ENCODE peak calls at places on chromosome 18, in nine cellular contexts. One of them, this sample, is unnamed.

GRCh38 chr18:3653859-3654441 is 204.0 kb downstream of the TGIF1 start:
- DNase-seq in thyroid gland: no peak
- DNase-seq in GM23338: no peak
- DNase-seq in coronary artery: no peak
- DNase-seq in prostate gland: no peak
- DNase-seq in GM23248: no peak
- DNase-seq in PC-3: no peak
- DNase-seq in cardiac muscle cell: no peak
- DNase-seq in ovary: no peak
- DNase-seq in this sample: no peak

GRCh38 chr18:8952796-8953760 is 149.4 kb upstream of the NDUFV2 start:
- DNase-seq in thyroid gland: no peak
- DNase-seq in GM23338: no peak
- DNase-seq in coronary artery: peak
- DNase-seq in prostate gland: no peak
- DNase-seq in GM23248: peak
- DNase-seq in PC-3: peak
- DNase-seq in cardiac muscle cell: no peak
- DNase-seq in ovary: no peak
- DNase-seq in this sample: no peak

GRCh38 chr18:58041633-58042032 is 2.4 kb upstream of the NEDD4L start:
- DNase-seq in thyroid gland: no peak
- DNase-seq in GM23338: no peak
- DNase-seq in coronary artery: no peak
- DNase-seq in prostate gland: no peak
- DNase-seq in GM23248: no peak
- DNase-seq in PC-3: no peak
- DNase-seq in cardiac muscle cell: no peak
- DNase-seq in ovary: no peak
- DNase-seq in this sample: no peak

GRCh38 chr18:9184998-9185613 is 48.5 kb downstream of the ANKRD12 start:
- DNase-seq in thyroid gland: no peak
- DNase-seq in GM23338: no peak
- DNase-seq in coronary artery: no peak
- DNase-seq in prostate gland: no peak
- DNase-seq in GM23248: no peak
- DNase-seq in PC-3: no peak
- DNase-seq in cardiac muscle cell: no peak
- DNase-seq in ovary: no peak
- DNase-seq in this sample: no peak

GRCh38 chr18:13604751-13605150 is 121.6 kb downstream of the FAM210A start:
- DNase-seq in thyroid gland: no peak
- DNase-seq in GM23338: no peak
- DNase-seq in coronary artery: no peak
- DNase-seq in prostate gland: no peak
- DNase-seq in GM23248: no peak
- DNase-seq in PC-3: no peak
- DNase-seq in cardiac muscle cell: no peak
- DNase-seq in ovary: no peak
- DNase-seq in this sample: no peak

GRCh38 chr18:22935431-22935830 is 2.3 kb downstream of the RBBP8 start:
- DNase-seq in thyroid gland: no peak
- DNase-seq in GM23338: peak
- DNase-seq in coronary artery: no peak
- DNase-seq in prostate gland: no peak
- DNase-seq in GM23248: no peak
- DNase-seq in PC-3: no peak
- DNase-seq in cardiac muscle cell: no peak
- DNase-seq in ovary: no peak
- DNase-seq in this sample: no peak

GRCh38 chr18:23693849-23694248 is 4.6 kb downstream of the LAMA3 start:
- DNase-seq in thyroid gland: no peak
- DNase-seq in GM23338: no peak
- DNase-seq in coronary artery: no peak
- DNase-seq in prostate gland: no peak
- DNase-seq in GM23248: no peak
- DNase-seq in PC-3: peak
- DNase-seq in cardiac muscle cell: peak
- DNase-seq in ovary: no peak
- DNase-seq in this sample: no peak

GRCh38 chr18:73235491-73235890 is 367.7 kb upstream of the NETO1 start:
- DNase-seq in thyroid gland: peak
- DNase-seq in GM23338: no peak
- DNase-seq in coronary artery: no peak
- DNase-seq in prostate gland: no peak
- DNase-seq in GM23248: peak
- DNase-seq in PC-3: peak
- DNase-seq in cardiac muscle cell: peak
- DNase-seq in ovary: no peak
- DNase-seq in this sample: peak

GRCh38 chr18:28824183-28824574 is 647.2 kb upstream of the CDH2 start:
- DNase-seq in thyroid gland: no peak
- DNase-seq in GM23338: no peak
- DNase-seq in coronary artery: no peak
- DNase-seq in prostate gland: no peak
- DNase-seq in GM23248: no peak
- DNase-seq in PC-3: no peak
- DNase-seq in cardiac muscle cell: no peak
- DNase-seq in ovary: no peak
- DNase-seq in this sample: no peak

GRCh38 chr18:27707201-27707600 is 469.7 kb downstream of the CDH2 start:
- DNase-seq in thyroid gland: no peak
- DNase-seq in GM23338: no peak
- DNase-seq in coronary artery: no peak
- DNase-seq in prostate gland: no peak
- DNase-seq in GM23248: peak
- DNase-seq in PC-3: peak
- DNase-seq in cardiac muscle cell: no peak
- DNase-seq in ovary: no peak
- DNase-seq in this sample: no peak

GRCh38 chr18:26040051-26040656 is 50.3 kb downstream of the SS18 start:
- DNase-seq in thyroid gland: no peak
- DNase-seq in GM23338: no peak
- DNase-seq in coronary artery: no peak
- DNase-seq in prostate gland: no peak
- DNase-seq in GM23248: no peak
- DNase-seq in PC-3: peak
- DNase-seq in cardiac muscle cell: no peak
- DNase-seq in ovary: no peak
- DNase-seq in this sample: peak

GRCh38 chr18:69956655-69957054 is 9.0 kb upstream of the CD226 start:
- DNase-seq in thyroid gland: no peak
- DNase-seq in GM23338: no peak
- DNase-seq in coronary artery: no peak
- DNase-seq in prostate gland: no peak
- DNase-seq in GM23248: no peak
- DNase-seq in PC-3: no peak
- DNase-seq in cardiac muscle cell: no peak
- DNase-seq in ovary: no peak
- DNase-seq in this sample: no peak

GRCh38 chr18:69518989-69519388 is 118.3 kb downstream of the DOK6 start:
- DNase-seq in thyroid gland: no peak
- DNase-seq in GM23338: no peak
- DNase-seq in coronary artery: no peak
- DNase-seq in prostate gland: no peak
- DNase-seq in GM23248: peak
- DNase-seq in PC-3: peak
- DNase-seq in cardiac muscle cell: no peak
- DNase-seq in ovary: no peak
- DNase-seq in this sample: no peak

GRCh38 chr18:36333418-36333817 is 35.9 kb downstream of the FHOD3 start:
- DNase-seq in thyroid gland: no peak
- DNase-seq in GM23338: no peak
- DNase-seq in coronary artery: peak
- DNase-seq in prostate gland: no peak
- DNase-seq in GM23248: peak
- DNase-seq in PC-3: no peak
- DNase-seq in cardiac muscle cell: no peak
- DNase-seq in ovary: no peak
- DNase-seq in this sample: no peak

GRCh38 chr18:10681581-10682367 is 155.9 kb downstream of the NAPG start:
- DNase-seq in thyroid gland: no peak
- DNase-seq in GM23338: no peak
- DNase-seq in coronary artery: no peak
- DNase-seq in prostate gland: no peak
- DNase-seq in GM23248: no peak
- DNase-seq in PC-3: no peak
- DNase-seq in cardiac muscle cell: no peak
- DNase-seq in ovary: no peak
- DNase-seq in this sample: no peak

GRCh38 chr18:58529714-58530354 is 99.1 kb downstream of the ALPK2 start:
- DNase-seq in thyroid gland: peak
- DNase-seq in GM23338: peak
- DNase-seq in coronary artery: no peak
- DNase-seq in prostate gland: peak
- DNase-seq in GM23248: peak
- DNase-seq in PC-3: peak
- DNase-seq in cardiac muscle cell: peak
- DNase-seq in ovary: no peak
- DNase-seq in this sample: no peak

GRCh38 chr18:55272510-55273243 is 313.4 kb upstream of the CCDC68 start:
- DNase-seq in thyroid gland: no peak
- DNase-seq in GM23338: no peak
- DNase-seq in coronary artery: no peak
- DNase-seq in prostate gland: no peak
- DNase-seq in GM23248: peak
- DNase-seq in PC-3: no peak
- DNase-seq in cardiac muscle cell: no peak
- DNase-seq in ovary: no peak
- DNase-seq in this sample: no peak

DNA sequence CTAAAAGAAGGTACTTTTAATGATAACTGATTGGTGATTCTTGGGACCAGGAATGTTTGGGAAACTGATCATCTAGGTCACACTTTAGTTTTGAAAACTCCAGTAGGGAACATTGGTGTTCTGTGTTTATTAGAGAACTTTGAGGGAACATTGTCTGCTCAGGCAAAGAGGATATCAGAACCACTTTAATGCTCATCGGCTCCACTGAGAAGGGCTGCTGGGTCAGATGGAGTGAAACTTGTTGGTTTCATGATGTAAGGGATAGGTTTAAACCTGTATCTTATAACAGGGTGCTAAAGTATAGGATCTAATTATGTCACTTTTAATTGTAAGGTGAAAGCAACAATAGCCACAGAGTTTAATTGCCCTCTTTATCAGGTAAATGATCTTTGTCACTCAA is 14.2 kb upstream of the POLI start:
- DNase-seq in thyroid gland: peak
- DNase-seq in GM23338: no peak
- DNase-seq in coronary artery: no peak
- DNase-seq in prostate gland: no peak
- DNase-seq in GM23248: no peak
- DNase-seq in PC-3: no peak
- DNase-seq in cardiac muscle cell: no peak
- DNase-seq in ovary: no peak
- DNase-seq in this sample: no peak
- H3K27ac ChIP-seq in thyroid gland: peak
- H3K27ac ChIP-seq in GM23338: peak
- H3K27ac ChIP-seq in coronary artery: peak
- H3K27ac ChIP-seq in prostate gland: peak
- H3K27ac ChIP-seq in GM23248: no peak
- H3K27ac ChIP-seq in PC-3: no peak
- H3K27ac ChIP-seq in cardiac muscle cell: no peak
- H3K27ac ChIP-seq in ovary: no peak
- H3K27ac ChIP-seq in this sample: peak

GRCh38 chr18:21115519-21116411 is 4.2 kb upstream of the ROCK1 start:
- DNase-seq in thyroid gland: no peak
- DNase-seq in GM23338: peak
- DNase-seq in coronary artery: no peak
- DNase-seq in prostate gland: no peak
- DNase-seq in GM23248: peak
- DNase-seq in PC-3: no peak
- DNase-seq in cardiac muscle cell: peak
- DNase-seq in ovary: no peak
- DNase-seq in this sample: no peak
- H3K27ac ChIP-seq in thyroid gland: no peak
- H3K27ac ChIP-seq in GM23338: no peak
- H3K27ac ChIP-seq in coronary artery: peak
- H3K27ac ChIP-seq in prostate gland: no peak
- H3K27ac ChIP-seq in GM23248: peak
- H3K27ac ChIP-seq in PC-3: no peak
- H3K27ac ChIP-seq in cardiac muscle cell: no peak
- H3K27ac ChIP-seq in ovary: no peak
- H3K27ac ChIP-seq in this sample: no peak

DNA sequence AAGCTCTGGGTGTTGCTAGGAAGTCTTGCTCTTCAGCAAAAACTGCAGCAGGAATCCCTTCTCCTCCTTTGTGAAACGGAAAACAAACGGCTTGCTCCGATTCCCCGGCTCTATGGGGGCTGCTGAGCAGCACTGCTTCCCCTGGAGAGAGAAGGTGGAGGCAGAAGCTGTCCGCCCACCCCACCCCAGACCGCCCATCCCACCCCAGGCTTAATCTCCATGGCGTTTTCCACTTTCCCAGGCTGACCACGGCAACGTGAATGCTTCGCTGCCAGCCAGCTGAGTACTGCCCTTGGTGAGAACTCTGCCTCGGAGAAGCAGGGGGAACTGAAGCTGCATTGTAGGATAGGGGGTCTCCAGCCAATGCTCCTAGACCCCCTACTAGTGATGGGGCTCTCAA is 139.2 kb downstream of the BCL2 start:
- DNase-seq in thyroid gland: no peak
- DNase-seq in GM23338: no peak
- DNase-seq in coronary artery: no peak
- DNase-seq in prostate gland: no peak
- DNase-seq in GM23248: no peak
- DNase-seq in PC-3: no peak
- DNase-seq in cardiac muscle cell: no peak
- DNase-seq in ovary: no peak
- DNase-seq in this sample: no peak
- H3K27ac ChIP-seq in thyroid gland: no peak
- H3K27ac ChIP-seq in GM23338: no peak
- H3K27ac ChIP-seq in coronary artery: peak
- H3K27ac ChIP-seq in prostate gland: no peak
- H3K27ac ChIP-seq in GM23248: no peak
- H3K27ac ChIP-seq in PC-3: no peak
- H3K27ac ChIP-seq in cardiac muscle cell: no peak
- H3K27ac ChIP-seq in ovary: no peak
- H3K27ac ChIP-seq in this sample: no peak

GRCh38 chr18:59744271-59744721 is 47.1 kb upstream of the CCBE1 start:
- DNase-seq in thyroid gland: no peak
- DNase-seq in GM23338: no peak
- DNase-seq in coronary artery: no peak
- DNase-seq in prostate gland: no peak
- DNase-seq in GM23248: peak
- DNase-seq in PC-3: peak
- DNase-seq in cardiac muscle cell: no peak
- DNase-seq in ovary: no peak
- DNase-seq in this sample: peak
- H3K27ac ChIP-seq in thyroid gland: no peak
- H3K27ac ChIP-seq in GM23338: no peak
- H3K27ac ChIP-seq in coronary artery: no peak
- H3K27ac ChIP-seq in prostate gland: no peak
- H3K27ac ChIP-seq in GM23248: peak
- H3K27ac ChIP-seq in PC-3: peak
- H3K27ac ChIP-seq in cardiac muscle cell: no peak
- H3K27ac ChIP-seq in ovary: no peak
- H3K27ac ChIP-seq in this sample: peak

DNA sequence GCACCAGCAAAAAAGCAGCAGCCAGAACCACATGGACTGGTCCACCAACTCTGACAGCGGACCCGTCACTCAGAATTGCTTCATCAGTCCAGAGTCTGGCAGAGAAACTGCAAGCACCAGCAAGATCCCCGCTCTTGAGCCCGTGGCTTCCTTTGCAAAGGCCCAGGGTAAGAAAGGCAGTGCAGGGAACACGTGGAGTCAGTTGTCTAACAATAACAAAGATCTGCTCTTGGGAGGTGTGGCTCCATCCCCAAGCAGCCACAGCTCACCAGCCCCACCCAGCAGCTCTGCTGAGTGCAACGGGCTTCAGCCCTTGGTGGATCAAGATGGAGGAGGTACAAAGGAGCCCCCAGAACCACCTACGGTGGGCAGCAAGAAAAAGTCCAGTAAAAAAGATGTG is 269.3 kb downstream of the SETBP1 start:
- DNase-seq in thyroid gland: no peak
- DNase-seq in GM23338: no peak
- DNase-seq in coronary artery: no peak
- DNase-seq in prostate gland: no peak
- DNase-seq in GM23248: no peak
- DNase-seq in PC-3: no peak
- DNase-seq in cardiac muscle cell: no peak
- DNase-seq in ovary: no peak
- DNase-seq in this sample: no peak
- H3K27ac ChIP-seq in thyroid gland: no peak
- H3K27ac ChIP-seq in GM23338: no peak
- H3K27ac ChIP-seq in coronary artery: no peak
- H3K27ac ChIP-seq in prostate gland: no peak
- H3K27ac ChIP-seq in GM23248: no peak
- H3K27ac ChIP-seq in PC-3: no peak
- H3K27ac ChIP-seq in cardiac muscle cell: no peak
- H3K27ac ChIP-seq in ovary: no peak
- H3K27ac ChIP-seq in this sample: no peak